ENCODE peak calls at places on chromosomes 5 and 9, in four cellular contexts. N, Q, B and S are unnamed samples.

GRCh38 chr9:18437315-18438200 is 36.4 kb upstream of the ADAMTSL1 start:
- DNase-seq in N (peak), Q (no peak), B (peak), S (no peak)

GRCh38 chr9:130498298-130498917 is 53.6 kb downstream of the ASS1 start:
- DNase-seq in N (no peak), Q (no peak), B (no peak), S (no peak)

GRCh38 chr9:95031711-95032461 is 285.6 kb downstream of the FANCC start:
- DNase-seq in N (peak), Q (no peak), B (no peak), S (no peak)

GRCh38 chr5:144205141-144205551 is 34.5 kb downstream of the KCTD16 start:
- DNase-seq in N (peak), Q (no peak), B (peak), S (no peak)

GRCh38 chr9:124260769-124261603 is 3.2 kb downstream of the NEK6 start:
- DNase-seq in N (peak), Q (no peak), B (peak), S (no peak)

GRCh38 chr9:78167356-78167755 is 68.5 kb upstream of the CEP78 start:
- DNase-seq in N (peak), Q (no peak), B (no peak), S (no peak)

GRCh38 chr9:133238272-133238850 is 29.3 kb upstream of the OBP2B start:
- DNase-seq in N (peak), Q (peak), B (no peak), S (no peak)

GRCh38 chr9:91560301-91560700 is 136.7 kb upstream of the NFIL3 start:
- DNase-seq in N (no peak), Q (no peak), B (peak), S (no peak)

GRCh38 chr5:38455797-38456330 is 100.6 kb downstream of the LIFR start:
- DNase-seq in N (no peak), Q (no peak), B (no peak), S (no peak)

GRCh38 chr9:135156525-135157510 is 69.3 kb downstream of the OLFM1 start:
- DNase-seq in N (peak), Q (no peak), B (peak), S (no peak)

GRCh38 chr9:136606687-136607333 is 55.9 kb upstream of the EGFL7 start:
- DNase-seq in N (no peak), Q (no peak), B (no peak), S (no peak)

GRCh38 chr5:152349683-152350526 is 55.2 kb downstream of the NMUR2 start:
- DNase-seq in N (peak), Q (no peak), B (peak), S (no peak)

GRCh38 chr9:136157477-136158265 is 39.0 kb upstream of the TMEM250 start:
- DNase-seq in N (no peak), Q (no peak), B (no peak), S (no peak)

GRCh38 chr5:115816226-115817042 is at the start of gene CDO1:
- DNase-seq in N (peak), Q (peak), B (peak), S (no peak)

GRCh38 chr5:62152394-62153123 is 153.4 kb upstream of the KIF2A start:
- DNase-seq in N (no peak), Q (no peak), B (no peak), S (no peak)

GRCh38 chr9:135885100-135885853 is 22.1 kb downstream of the CAMSAP1 start:
- DNase-seq in N (no peak), Q (no peak), B (peak), S (no peak)

GRCh38 chr5:159210306-159210722 is 961 bp upstream of the RNF145 start:
- DNase-seq in N (peak), Q (no peak), B (no peak), S (no peak)

GRCh38 chr5:59674763-59675162 is 218.8 kb downstream of the PDE4D start:
- DNase-seq in N (no peak), Q (no peak), B (no peak), S (no peak)

GRCh38 chr9:134182554-134183219 is 18.3 kb upstream of the RNU6ATAC start:
- DNase-seq in N (peak), Q (no peak), B (peak), S (no peak)

GRCh38 chr9:37329576-37329975 is 92.9 kb upstream of the GRHPR start:
- DNase-seq in N (no peak), Q (peak), B (peak), S (no peak)

GRCh38 chr9:134440636-134441226 is 114.5 kb downstream of the RXRA start:
- DNase-seq in N (no peak), Q (no peak), B (no peak), S (no peak)

GRCh38 chr5:127757576-127757975 is 54.4 kb downstream of the CCDC192 start:
- DNase-seq in N (peak), Q (no peak), B (peak), S (no peak)

GRCh38 chr9:136346927-136347465 is 16.5 kb downstream of the DNLZ start:
- DNase-seq in N (no peak), Q (no peak), B (no peak), S (no peak)

GRCh38 chr5:56055287-56055686 is 60.5 kb upstream of the IL6ST start:
- DNase-seq in N (no peak), Q (no peak), B (peak), S (no peak)

GRCh38 chr5:148443998-148444397 is 60.2 kb downstream of the FBXO38 start:
- DNase-seq in N (peak), Q (peak), B (peak), S (no peak)

GRCh38 chr5:7392401-7393024 is 3.4 kb upstream of the ADCY2 start:
- DNase-seq in N (peak), Q (no peak), B (no peak), S (no peak)

GRCh38 chr5:160129841-160130240 is 10.6 kb upstream of the PWWP2A start:
- DNase-seq in N (no peak), Q (no peak), B (peak), S (no peak)

GRCh38 chr5:61000887-61001286 is 55.9 kb downstream of the NDUFAF2 start:
- DNase-seq in N (no peak), Q (no peak), B (peak), S (no peak)

GRCh38 chr5:65855758-65856157 is 70.6 kb upstream of the ERBIN start:
- DNase-seq in N (no peak), Q (no peak), B (no peak), S (no peak)

GRCh38 chr9:125755340-125755739 is 8.2 kb downstream of the PBX3 start:
- DNase-seq in N (no peak), Q (no peak), B (no peak), S (no peak)

GRCh38 chr5:34695275-34696032 is 39.3 kb downstream of the RAI14 start:
- DNase-seq in N (no peak), Q (peak), B (no peak), S (no peak)
- H3K27ac ChIP-seq in N (no peak), Q (no peak), B (peak), S (no peak)

GRCh38 chr5:111754190-111754589 is 2.8 kb downstream of the NREP start:
- DNase-seq in N (no peak), Q (no peak), B (no peak), S (no peak)
- H3K4me3 ChIP-seq in N (no peak), Q (no peak), B (no peak), S (no peak)

GRCh38 chr5:176413255-176413565 is 3.1 kb downstream of the CLTB start:
- DNase-seq in N (peak), Q (no peak), B (no peak), S (no peak)
- H3K27ac ChIP-seq in N (no peak), Q (no peak), B (no peak), S (no peak)

DNA sequence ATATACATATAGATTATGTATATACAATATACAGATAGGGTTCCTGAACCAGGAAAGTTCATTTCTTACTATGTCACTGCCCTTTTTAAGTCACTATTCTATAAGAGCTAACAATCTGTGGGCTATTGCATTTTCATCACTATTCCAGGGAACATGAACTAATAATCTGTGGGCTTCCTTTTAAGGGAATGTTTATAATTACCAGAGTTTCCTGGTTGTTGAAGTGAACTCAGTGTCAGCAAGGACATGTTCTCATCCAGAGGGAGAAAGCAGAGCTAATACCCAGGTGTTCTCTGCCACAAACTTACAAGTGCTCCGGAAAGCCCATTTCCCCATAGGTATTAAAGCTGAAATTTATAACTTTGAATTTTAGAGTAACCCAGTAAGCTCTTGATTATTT is 69.6 kb downstream of the CWC27 start:
- DNase-seq in N (no peak), Q (no peak), B (peak), S (no peak)
- H3K4me3 ChIP-seq in N (no peak), Q (no peak), B (no peak), S (no peak)